ENCODE peak calls at places on chromosomes 3 and 15, in seven cellular contexts. One of them, this sample, is unnamed. For H3K36me3, the result is how much of the 10 kb centered on the place peaks cover.

GRCh38 chr3:142235690-142236089 is 10.3 kb upstream of the GK5 start:
- DNase-seq in CD4-positive, alpha-beta memory T cell: no peak
- DNase-seq in aorta: no peak
- DNase-seq in PC-9: no peak
- DNase-seq in ovary: no peak
- DNase-seq in heart right ventricle: no peak
- DNase-seq in CD8-positive, alpha-beta memory T cell: no peak
- DNase-seq in this sample: no peak

GRCh38 chr15:74857082-74857655 is 14.2 kb upstream of the ULK3 start:
- DNase-seq in CD4-positive, alpha-beta memory T cell: no peak
- DNase-seq in aorta: no peak
- DNase-seq in PC-9: peak
- DNase-seq in ovary: no peak
- DNase-seq in heart right ventricle: no peak
- DNase-seq in CD8-positive, alpha-beta memory T cell: no peak
- DNase-seq in this sample: no peak

GRCh38 chr3:193826126-193826795 is 233.3 kb downstream of the OPA1 start:
- DNase-seq in CD4-positive, alpha-beta memory T cell: no peak
- DNase-seq in aorta: no peak
- DNase-seq in PC-9: peak
- DNase-seq in ovary: peak
- DNase-seq in heart right ventricle: peak
- DNase-seq in CD8-positive, alpha-beta memory T cell: no peak
- DNase-seq in this sample: no peak

GRCh38 chr3:27939940-27940339 is 217.8 kb upstream of the EOMES start:
- DNase-seq in CD4-positive, alpha-beta memory T cell: no peak
- DNase-seq in aorta: no peak
- DNase-seq in PC-9: no peak
- DNase-seq in ovary: no peak
- DNase-seq in heart right ventricle: no peak
- DNase-seq in CD8-positive, alpha-beta memory T cell: no peak
- DNase-seq in this sample: no peak

GRCh38 chr15:74315626-74316025 is 51.8 kb downstream of the CYP11A1 start:
- DNase-seq in CD4-positive, alpha-beta memory T cell: no peak
- DNase-seq in aorta: no peak
- DNase-seq in PC-9: no peak
- DNase-seq in ovary: no peak
- DNase-seq in heart right ventricle: peak
- DNase-seq in CD8-positive, alpha-beta memory T cell: no peak
- DNase-seq in this sample: no peak

GRCh38 chr15:78673917-78674444 is 33.0 kb upstream of the CHRNB4 start:
- DNase-seq in CD4-positive, alpha-beta memory T cell: no peak
- DNase-seq in aorta: peak
- DNase-seq in PC-9: no peak
- DNase-seq in ovary: no peak
- DNase-seq in heart right ventricle: no peak
- DNase-seq in CD8-positive, alpha-beta memory T cell: no peak
- DNase-seq in this sample: no peak

GRCh38 chr3:151960956-151961580 is 87.6 kb downstream of the SUCNR1 start:
- DNase-seq in CD4-positive, alpha-beta memory T cell: no peak
- DNase-seq in aorta: no peak
- DNase-seq in PC-9: no peak
- DNase-seq in ovary: no peak
- DNase-seq in heart right ventricle: no peak
- DNase-seq in CD8-positive, alpha-beta memory T cell: no peak
- DNase-seq in this sample: no peak

GRCh38 chr3:170532573-170532972 is 53.3 kb downstream of the SLC7A14 start:
- DNase-seq in CD4-positive, alpha-beta memory T cell: no peak
- DNase-seq in aorta: no peak
- DNase-seq in PC-9: no peak
- DNase-seq in ovary: no peak
- DNase-seq in heart right ventricle: no peak
- DNase-seq in CD8-positive, alpha-beta memory T cell: no peak
- DNase-seq in this sample: no peak

GRCh38 chr3:160136421-160136820 is 88.8 kb upstream of the C3orf80 start:
- DNase-seq in CD4-positive, alpha-beta memory T cell: no peak
- DNase-seq in aorta: no peak
- DNase-seq in PC-9: no peak
- DNase-seq in ovary: no peak
- DNase-seq in heart right ventricle: no peak
- DNase-seq in CD8-positive, alpha-beta memory T cell: no peak
- DNase-seq in this sample: no peak

GRCh38 chr3:13217736-13218540 is 144.7 kb upstream of the IQSEC1 start:
- DNase-seq in CD4-positive, alpha-beta memory T cell: no peak
- DNase-seq in aorta: no peak
- DNase-seq in PC-9: peak
- DNase-seq in ovary: no peak
- DNase-seq in heart right ventricle: no peak
- DNase-seq in CD8-positive, alpha-beta memory T cell: no peak
- DNase-seq in this sample: no peak

GRCh38 chr15:39084683-39085530 is 496.0 kb upstream of the THBS1 start:
- DNase-seq in CD4-positive, alpha-beta memory T cell: no peak
- DNase-seq in aorta: peak
- DNase-seq in PC-9: no peak
- DNase-seq in ovary: peak
- DNase-seq in heart right ventricle: peak
- DNase-seq in CD8-positive, alpha-beta memory T cell: no peak
- DNase-seq in this sample: no peak

GRCh38 chr3:53240989-53241972 is 14.5 kb downstream of the TKT start:
- DNase-seq in CD4-positive, alpha-beta memory T cell: no peak
- DNase-seq in aorta: no peak
- DNase-seq in PC-9: no peak
- DNase-seq in ovary: no peak
- DNase-seq in heart right ventricle: no peak
- DNase-seq in CD8-positive, alpha-beta memory T cell: no peak
- DNase-seq in this sample: no peak

GRCh38 chr3:53242642-53243041 is 13.2 kb downstream of the TKT start:
- DNase-seq in CD4-positive, alpha-beta memory T cell: no peak
- DNase-seq in aorta: no peak
- DNase-seq in PC-9: no peak
- DNase-seq in ovary: no peak
- DNase-seq in heart right ventricle: no peak
- DNase-seq in CD8-positive, alpha-beta memory T cell: no peak
- DNase-seq in this sample: no peak

GRCh38 chr3:53243785-53244184 is 12.0 kb downstream of the TKT start:
- DNase-seq in CD4-positive, alpha-beta memory T cell: no peak
- DNase-seq in aorta: no peak
- DNase-seq in PC-9: no peak
- DNase-seq in ovary: no peak
- DNase-seq in heart right ventricle: no peak
- DNase-seq in CD8-positive, alpha-beta memory T cell: no peak
- DNase-seq in this sample: no peak

GRCh38 chr3:53243165-53243564 is 12.7 kb downstream of the TKT start:
- DNase-seq in CD4-positive, alpha-beta memory T cell: no peak
- DNase-seq in aorta: no peak
- DNase-seq in PC-9: no peak
- DNase-seq in ovary: no peak
- DNase-seq in heart right ventricle: no peak
- DNase-seq in CD8-positive, alpha-beta memory T cell: no peak
- DNase-seq in this sample: no peak

DNA sequence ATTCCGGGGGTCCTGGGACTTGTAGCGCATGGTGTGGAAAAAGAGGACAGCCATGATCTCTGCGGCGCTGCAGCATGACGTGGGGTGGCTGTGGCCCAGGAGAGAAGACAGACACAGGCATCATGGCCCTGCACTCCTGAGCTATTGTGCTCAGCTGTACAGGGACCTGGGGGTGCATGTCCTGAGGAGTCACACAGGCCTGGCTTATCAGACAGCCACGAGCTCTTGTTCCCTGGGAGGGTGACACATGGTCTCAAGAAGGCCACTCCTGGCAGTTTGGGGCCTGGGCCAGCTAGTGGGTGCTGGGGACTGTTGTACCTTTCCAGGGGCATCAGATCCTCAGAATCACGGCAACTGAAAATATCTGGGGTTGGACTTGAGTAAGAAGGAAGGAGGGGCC is 13.7 kb downstream of the TKT start:
- DNase-seq in CD4-positive, alpha-beta memory T cell: no peak
- DNase-seq in aorta: no peak
- DNase-seq in PC-9: no peak
- DNase-seq in ovary: no peak
- DNase-seq in heart right ventricle: peak
- DNase-seq in CD8-positive, alpha-beta memory T cell: no peak
- DNase-seq in this sample: no peak
- H3K36me3 ChIP-seq in CD4-positive, alpha-beta memory T cell: under half
- H3K36me3 ChIP-seq in aorta: under half
- H3K36me3 ChIP-seq in PC-9: under half
- H3K36me3 ChIP-seq in ovary: under half
- H3K36me3 ChIP-seq in heart right ventricle: half or more
- H3K36me3 ChIP-seq in CD8-positive, alpha-beta memory T cell: under half
- H3K36me3 ChIP-seq in this sample: half or more

GRCh38 chr15:51935466-51936118 is 36.0 kb downstream of the LEO1 start:
- DNase-seq in CD4-positive, alpha-beta memory T cell: no peak
- DNase-seq in aorta: no peak
- DNase-seq in PC-9: no peak
- DNase-seq in ovary: no peak
- DNase-seq in heart right ventricle: no peak
- DNase-seq in CD8-positive, alpha-beta memory T cell: no peak
- DNase-seq in this sample: no peak

GRCh38 chr15:51936119-51936478 is 35.5 kb downstream of the LEO1 start:
- DNase-seq in CD4-positive, alpha-beta memory T cell: no peak
- DNase-seq in aorta: no peak
- DNase-seq in PC-9: no peak
- DNase-seq in ovary: no peak
- DNase-seq in heart right ventricle: no peak
- DNase-seq in CD8-positive, alpha-beta memory T cell: no peak
- DNase-seq in this sample: no peak

GRCh38 chr15:51938286-51938685 is 33.3 kb downstream of the LEO1 start:
- DNase-seq in CD4-positive, alpha-beta memory T cell: no peak
- DNase-seq in aorta: no peak
- DNase-seq in PC-9: no peak
- DNase-seq in ovary: no peak
- DNase-seq in heart right ventricle: no peak
- DNase-seq in CD8-positive, alpha-beta memory T cell: no peak
- DNase-seq in this sample: no peak

GRCh38 chr15:51939216-51939615 is 32.4 kb downstream of the LEO1 start:
- DNase-seq in CD4-positive, alpha-beta memory T cell: no peak
- DNase-seq in aorta: no peak
- DNase-seq in PC-9: no peak
- DNase-seq in ovary: no peak
- DNase-seq in heart right ventricle: no peak
- DNase-seq in CD8-positive, alpha-beta memory T cell: no peak
- DNase-seq in this sample: peak
- H3K36me3 ChIP-seq in CD4-positive, alpha-beta memory T cell: under half
- H3K36me3 ChIP-seq in aorta: under half
- H3K36me3 ChIP-seq in PC-9: under half
- H3K36me3 ChIP-seq in ovary: under half
- H3K36me3 ChIP-seq in heart right ventricle: half or more
- H3K36me3 ChIP-seq in CD8-positive, alpha-beta memory T cell: under half
- H3K36me3 ChIP-seq in this sample: under half

GRCh38 chr3:53884623-53885022 is 2.7 kb upstream of the ACTR8 start:
- DNase-seq in CD4-positive, alpha-beta memory T cell: no peak
- DNase-seq in aorta: no peak
- DNase-seq in PC-9: no peak
- DNase-seq in ovary: no peak
- DNase-seq in heart right ventricle: no peak
- DNase-seq in CD8-positive, alpha-beta memory T cell: no peak
- DNase-seq in this sample: no peak

GRCh38 chr3:53890726-53891499 is 746 bp downstream of the SELENOK start:
- DNase-seq in CD4-positive, alpha-beta memory T cell: peak
- DNase-seq in aorta: no peak
- DNase-seq in PC-9: no peak
- DNase-seq in ovary: no peak
- DNase-seq in heart right ventricle: no peak
- DNase-seq in CD8-positive, alpha-beta memory T cell: peak
- DNase-seq in this sample: no peak

GRCh38 chr3:53885239-53885638 is 3.3 kb upstream of the ACTR8 start:
- DNase-seq in CD4-positive, alpha-beta memory T cell: no peak
- DNase-seq in aorta: no peak
- DNase-seq in PC-9: no peak
- DNase-seq in ovary: no peak
- DNase-seq in heart right ventricle: no peak
- DNase-seq in CD8-positive, alpha-beta memory T cell: no peak
- DNase-seq in this sample: no peak

GRCh38 chr3:53888229-53888628 is 3.4 kb downstream of the SELENOK start:
- DNase-seq in CD4-positive, alpha-beta memory T cell: no peak
- DNase-seq in aorta: no peak
- DNase-seq in PC-9: no peak
- DNase-seq in ovary: no peak
- DNase-seq in heart right ventricle: no peak
- DNase-seq in CD8-positive, alpha-beta memory T cell: no peak
- DNase-seq in this sample: no peak

DNA sequence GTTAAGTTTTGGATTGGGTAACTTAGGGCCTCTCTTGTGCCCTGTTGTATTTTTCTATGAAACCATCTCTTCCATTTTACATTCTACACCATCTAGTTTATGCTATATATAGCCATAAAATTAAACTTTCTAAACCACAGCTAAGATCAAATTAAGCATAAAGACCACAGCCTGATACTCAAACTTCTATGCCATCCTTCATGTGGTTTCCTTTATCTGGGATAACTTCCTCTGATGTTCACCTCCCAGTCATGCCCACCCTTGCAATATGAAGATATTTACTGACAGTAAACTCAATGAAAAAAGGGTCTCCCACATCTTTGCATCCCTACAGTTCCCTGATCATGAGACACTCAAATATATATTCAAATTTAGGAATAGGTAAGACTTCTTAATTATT is 4.2 kb downstream of the SELENOK start:
- DNase-seq in CD4-positive, alpha-beta memory T cell: no peak
- DNase-seq in aorta: no peak
- DNase-seq in PC-9: no peak
- DNase-seq in ovary: no peak
- DNase-seq in heart right ventricle: no peak
- DNase-seq in CD8-positive, alpha-beta memory T cell: no peak
- DNase-seq in this sample: no peak
- H3K36me3 ChIP-seq in CD4-positive, alpha-beta memory T cell: under half
- H3K36me3 ChIP-seq in aorta: under half
- H3K36me3 ChIP-seq in PC-9: under half
- H3K36me3 ChIP-seq in ovary: under half
- H3K36me3 ChIP-seq in heart right ventricle: half or more
- H3K36me3 ChIP-seq in CD8-positive, alpha-beta memory T cell: under half
- H3K36me3 ChIP-seq in this sample: under half

GRCh38 chr3:111929484-111929883 is 49.3 kb upstream of the ABHD10 start:
- DNase-seq in CD4-positive, alpha-beta memory T cell: no peak
- DNase-seq in aorta: no peak
- DNase-seq in PC-9: no peak
- DNase-seq in ovary: no peak
- DNase-seq in heart right ventricle: no peak
- DNase-seq in CD8-positive, alpha-beta memory T cell: no peak
- DNase-seq in this sample: no peak
- H3K36me3 ChIP-seq in CD4-positive, alpha-beta memory T cell: under half
- H3K36me3 ChIP-seq in aorta: under half
- H3K36me3 ChIP-seq in PC-9: half or more
- H3K36me3 ChIP-seq in ovary: under half
- H3K36me3 ChIP-seq in heart right ventricle: half or more
- H3K36me3 ChIP-seq in CD8-positive, alpha-beta memory T cell: under half
- H3K36me3 ChIP-seq in this sample: under half

GRCh38 chr3:177041021-177041729 is 156.1 kb downstream of the TBL1XR1 start:
- DNase-seq in CD4-positive, alpha-beta memory T cell: no peak
- DNase-seq in aorta: no peak
- DNase-seq in PC-9: no peak
- DNase-seq in ovary: peak
- DNase-seq in heart right ventricle: peak
- DNase-seq in CD8-positive, alpha-beta memory T cell: no peak
- DNase-seq in this sample: no peak
- H3K36me3 ChIP-seq in CD4-positive, alpha-beta memory T cell: under half
- H3K36me3 ChIP-seq in aorta: under half
- H3K36me3 ChIP-seq in PC-9: half or more
- H3K36me3 ChIP-seq in ovary: under half
- H3K36me3 ChIP-seq in heart right ventricle: half or more
- H3K36me3 ChIP-seq in CD8-positive, alpha-beta memory T cell: under half
- H3K36me3 ChIP-seq in this sample: half or more

GRCh38 chr3:123371426-123371825 is 77.5 kb downstream of the ADCY5 start:
- DNase-seq in CD4-positive, alpha-beta memory T cell: no peak
- DNase-seq in aorta: peak
- DNase-seq in PC-9: no peak
- DNase-seq in ovary: no peak
- DNase-seq in heart right ventricle: no peak
- DNase-seq in CD8-positive, alpha-beta memory T cell: no peak
- DNase-seq in this sample: no peak
- H3K36me3 ChIP-seq in CD4-positive, alpha-beta memory T cell: under half
- H3K36me3 ChIP-seq in aorta: under half
- H3K36me3 ChIP-seq in PC-9: under half
- H3K36me3 ChIP-seq in ovary: under half
- H3K36me3 ChIP-seq in heart right ventricle: under half
- H3K36me3 ChIP-seq in CD8-positive, alpha-beta memory T cell: under half
- H3K36me3 ChIP-seq in this sample: under half

This sample was measured in HAP-1.